ENCODE peak calls at places on chromosome 21, in four cellular contexts. H, G, P and Y are unnamed samples.

GRCh38 chr21:38075833-38076567 is 159.7 kb upstream of the KCNJ6 start:
- DNase-seq in H (no peak), P (no peak), G (no peak), Y (no peak)

GRCh38 chr21:39149008-39149407 is 34.2 kb downstream of the PSMG1 start:
- DNase-seq in G (no peak), H (no peak), P (no peak), Y (no peak)

GRCh38 chr21:29697555-29698193 is 242.1 kb downstream of the GRIK1 start:
- DNase-seq in P (no peak), H (no peak), G (no peak), Y (no peak)

GRCh38 chr21:41973861-41974751 is 20.3 kb upstream of the C2CD2 start:
- DNase-seq in H (peak; percentile 47), P (no peak), G (peak; percentile 50), Y (no peak)

GRCh38 chr21:42312626-42313104 is 2.5 kb downstream of the TFF3 start:
- DNase-seq in P (no peak), G (no peak), H (no peak), Y (no peak)

GRCh38 chr21:30434033-30434631 is 4.1 kb downstream of the KRTAP13-4 start:
- DNase-seq in H (peak; percentile 28), P (no peak), G (no peak), Y (peak; percentile 33)

GRCh38 chr21:18138507-18138906 is 106.1 kb upstream of the CHODL start:
- DNase-seq in G (no peak), H (no peak), P (no peak), Y (no peak)

GRCh38 chr21:29656504-29657227 is 283.1 kb downstream of the GRIK1 start:
- DNase-seq in G (no peak), H (peak; percentile 62), P (no peak), Y (no peak)

GRCh38 chr21:29196021-29196663 is 65.7 kb downstream of the MAP3K7CL start:
- DNase-seq in H (peak; percentile 75), G (peak; percentile 70), P (peak; percentile 90), Y (peak; percentile 16)

GRCh38 chr21:43294194-43294902 is 125.5 kb downstream of the CRYAA start:
- DNase-seq in P (no peak), H (no peak), G (no peak), Y (no peak)

GRCh38 chr21:37877888-37878684 is 38.2 kb downstream of the KCNJ6 start:
- DNase-seq in G (no peak), H (no peak), P (no peak), Y (no peak)

GRCh38 chr21:24395320-24395933 is 1211.9 kb downstream of the MRPL39 start:
- DNase-seq in H (no peak), P (no peak), G (no peak), Y (no peak)

GRCh38 chr21:17334478-17334877 is 178.4 kb upstream of the CXADR start:
- DNase-seq in G (no peak), H (no peak), P (no peak), Y (peak; percentile 67)

GRCh38 chr21:33857846-33858671 is 57.5 kb downstream of the ATP5PO start:
- DNase-seq in P (no peak), G (no peak), H (no peak), Y (no peak)

GRCh38 chr21:25569711-25570110 is 37.6 kb downstream of the MRPL39 start:
- DNase-seq in P (no peak), H (no peak), G (no peak), Y (no peak)

GRCh38 chr21:43306911-43307676 is 119.8 kb downstream of the SIK1 start:
- DNase-seq in G (peak; percentile 61), P (peak; percentile 39), H (peak; percentile 46), Y (peak; percentile 56)

GRCh38 chr21:25330266-25330665 is 277.0 kb downstream of the MRPL39 start:
- DNase-seq in H (no peak), G (no peak), P (no peak), Y (no peak)

GRCh38 chr21:46675595-46676280 is 40.3 kb downstream of the PRMT2 start:
- DNase-seq in P (no peak), G (no peak), H (no peak), Y (no peak)

GRCh38 chr21:25562660-25563059 is 44.6 kb downstream of the MRPL39 start:
- DNase-seq in P (no peak), H (no peak), G (no peak), Y (no peak)

GRCh38 chr21:37073417-37074194 is 552 bp downstream of the TTC3 start:
- DNase-seq in H (peak; percentile 58), P (no peak), G (no peak), Y (peak; percentile 61)

GRCh38 chr21:16492356-16492755 is 762.6 kb downstream of the USP25 start:
- DNase-seq in G (no peak), H (no peak), P (no peak), Y (no peak)

GRCh38 chr21:9008636-9009035 is 1512.7 kb upstream of the TPTE start:
- DNase-seq in P (no peak), G (no peak), H (no peak), Y (no peak)

GRCh38 chr21:42622284-42622683 is 31.1 kb upstream of the PDE9A start:
- DNase-seq in P (no peak), G (no peak), H (no peak), Y (no peak)

GRCh38 chr21:38401527-38401926 is 96.8 kb downstream of the ERG start:
- DNase-seq in P (no peak), H (no peak), G (no peak), Y (no peak)

GRCh38 chr21:19507682-19508260 is 1104.2 kb upstream of the TMPRSS15 start:
- DNase-seq in H (peak; percentile 19), P (no peak), G (no peak), Y (peak; percentile 20)

GRCh38 chr21:42539342-42539741 is 25.7 kb downstream of the SLC37A1 start:
- DNase-seq in P (no peak), H (no peak), G (no peak), Y (no peak)

GRCh38 chr21:17554619-17555472 is 42.0 kb downstream of the CXADR start:
- DNase-seq in P (no peak), G (peak; percentile 32), H (no peak), Y (peak; percentile 61)

GRCh38 chr21:30336596-30336995 is 898 bp downstream of the KRTAP27-1 start:
- DNase-seq in G (no peak), H (no peak), P (no peak), Y (no peak)

GRCh38 chr21:38747796-38748195 is 57.9 kb upstream of the ETS2 start:
- DNase-seq in P (no peak), H (no peak), G (no peak), Y (no peak)

GRCh38 chr21:17805966-17806365 is 13.2 kb downstream of the C21orf91 start:
- DNase-seq in H (no peak), G (no peak), P (no peak), Y (no peak)

GRCh38 chr21:27759820-27760219 is 792.9 kb upstream of the ADAMTS5 start:
- DNase-seq in P (no peak), H (no peak), G (no peak), Y (no peak)
- TF ChIP-seq YY1 in P (no peak), H (no peak), G (no peak), Y (no peak)

DNA sequence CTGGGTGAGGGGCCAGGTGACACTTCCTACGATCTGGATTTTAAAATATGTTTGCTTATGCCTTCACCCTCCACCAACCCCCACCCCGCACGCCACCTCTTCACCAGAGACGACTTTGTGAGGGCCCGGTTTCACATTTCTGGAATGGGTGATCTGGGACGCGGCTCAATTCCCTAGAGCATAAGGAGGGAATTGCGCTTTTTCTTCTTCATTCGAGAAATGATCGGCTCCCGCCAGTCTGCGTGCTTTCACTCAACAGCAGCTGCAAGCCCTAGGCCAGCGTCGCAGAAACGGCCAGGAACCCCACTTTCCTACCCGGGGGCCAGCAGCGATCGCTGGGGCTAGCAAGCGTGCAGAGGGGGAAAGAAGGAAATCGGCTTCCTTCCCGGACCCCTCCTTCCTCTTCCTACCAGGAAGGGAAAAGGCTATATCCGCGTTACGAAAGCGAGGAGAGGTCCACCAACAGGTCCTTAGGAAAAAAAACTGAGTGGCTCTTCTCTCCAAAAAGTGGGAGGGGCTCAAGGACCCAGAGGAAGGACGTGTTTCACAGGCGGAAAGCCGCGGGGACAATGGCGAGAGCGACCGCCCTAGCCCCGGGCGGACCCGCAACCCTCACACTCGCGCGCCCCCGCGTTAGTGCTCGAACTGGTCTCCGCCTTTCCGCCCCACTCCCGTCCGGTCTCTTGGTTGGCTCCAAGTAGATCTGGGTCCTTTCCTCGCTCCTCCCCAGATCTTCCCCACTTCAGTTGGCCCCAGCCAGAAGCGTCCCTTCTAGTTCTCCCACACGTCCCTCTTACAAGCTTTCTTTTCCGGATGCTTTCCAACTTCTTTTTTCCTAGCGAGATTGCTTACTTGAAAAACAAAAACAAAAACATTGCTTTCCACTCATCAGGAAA is 1.1 kb upstream of the ADAMTS1 start:
- DNase-seq in P (no peak), G (no peak), H (no peak), Y (peak; percentile 76)
- TF ChIP-seq NFIC in P (no peak), G (no peak), H (no peak), Y (no peak)

DNA sequence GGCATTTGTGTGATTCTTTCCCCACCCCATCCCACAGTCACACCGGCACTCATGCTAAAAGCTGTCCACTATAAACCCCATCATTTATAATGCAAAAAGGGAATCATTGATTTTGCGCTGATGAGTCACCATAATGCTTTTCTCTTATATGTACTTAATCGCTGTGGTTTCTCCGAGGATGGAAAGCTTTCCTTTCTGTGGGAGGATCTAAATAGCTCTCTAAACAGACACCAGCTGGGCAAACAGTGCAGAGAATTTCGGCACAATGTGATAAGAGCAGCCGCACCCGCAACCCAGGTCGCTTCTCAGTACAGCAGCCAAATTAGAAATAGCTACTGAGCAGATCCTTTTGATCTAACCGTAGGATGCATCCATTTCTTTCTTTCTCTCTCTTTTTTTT is 85.5 kb downstream of the SETD4 start:
- DNase-seq in P (no peak), H (no peak), G (peak; percentile 75), Y (no peak)
- TF ChIP-seq MAX in P (no peak), H (no peak), G (no peak), Y (no peak)

DNA sequence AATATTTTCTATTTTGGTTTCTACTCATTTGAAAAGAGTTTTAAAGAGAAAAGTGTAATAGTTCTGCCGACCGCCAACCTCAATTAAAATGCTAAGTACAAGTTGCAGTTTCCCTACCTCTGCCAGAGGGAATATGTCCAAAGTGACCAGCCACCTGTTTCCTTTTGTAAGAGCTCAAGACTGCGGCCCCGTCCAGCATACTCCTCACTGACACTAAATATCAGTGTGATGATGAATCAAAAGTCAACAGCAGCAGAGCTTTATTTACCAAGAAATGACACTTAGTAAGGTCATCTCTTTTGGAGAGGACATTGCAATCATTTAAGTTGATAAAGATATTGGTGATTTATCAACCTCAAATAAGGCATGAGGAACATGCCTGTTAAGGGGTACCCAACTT is 57.4 kb upstream of the NRIP1 start:
- DNase-seq in H (no peak), G (peak; percentile 57), P (no peak), Y (no peak)
- TF ChIP-seq YY1 in H (no peak), G (no peak), P (no peak), Y (no peak)

GRCh38 chr21:32603131-32603530 is 9.0 kb downstream of the CFAP298 start:
- DNase-seq in H (no peak), P (no peak), G (no peak), Y (no peak)

GRCh38 chr21:32605469-32605868 is 6.7 kb downstream of the CFAP298 start:
- DNase-seq in G (no peak), P (no peak), H (no peak), Y (no peak)

GRCh38 chr21:32599146-32599925 is 12.8 kb downstream of the CFAP298 start:
- DNase-seq in G (peak; percentile 25), H (no peak), P (no peak), Y (no peak)

GRCh38 chr21:32602099-32602498 is 10.1 kb downstream of the CFAP298 start:
- DNase-seq in P (no peak), H (no peak), G (no peak), Y (no peak)

GRCh38 chr21:32604484-32604883 is 7.7 kb downstream of the CFAP298 start:
- DNase-seq in H (no peak), G (no peak), P (no peak), Y (no peak)
- TF ChIP-seq NFIC in H (no peak), G (no peak), P (no peak), Y (no peak)